ENCODE peak calls at places on chromosomes 2 and 18, in five cellular contexts. K is testis, G is coronary artery, P is fibroblast of lung, Z is chondrocyte. I is an unnamed sample.

GRCh38 chr2:84181927-84182326 is 277.2 kb downstream of the SUCLG1 start:
- DNase-seq in P (no peak), K (no peak), Z (no peak), G (no peak), I (no peak)

GRCh38 chr18:79548621-79548985 is 131.0 kb upstream of the CTDP1 start:
- DNase-seq in K (no peak), G (no peak), Z (peak), P (no peak), I (no peak)

GRCh38 chr2:144326845-144327244 is 193.1 kb downstream of the ZEB2 start:
- DNase-seq in K (no peak), G (no peak), P (no peak), Z (no peak), I (no peak)

GRCh38 chr2:64554117-64554516 is 30.0 kb downstream of the AFTPH start:
- DNase-seq in P (no peak), G (no peak), Z (no peak), K (no peak), I (no peak)

GRCh38 chr2:149037851-149038250 is 648 bp upstream of the LYPD6B start:
- DNase-seq in P (no peak), K (no peak), G (no peak), Z (no peak), I (peak)

GRCh38 chr2:246489-247145 is 17.2 kb downstream of the SH3YL1 start:
- DNase-seq in K (peak), G (no peak), P (peak), Z (no peak), I (peak)

GRCh38 chr18:24176727-24177416 is 38.0 kb downstream of the CABYR start:
- DNase-seq in P (peak), G (no peak), K (peak), Z (no peak), I (peak)

GRCh38 chr18:70442933-70443332 is 154.1 kb downstream of the SOCS6 start:
- DNase-seq in G (no peak), Z (no peak), P (peak), K (no peak), I (no peak)

GRCh38 chr2:100446696-100447095 is 23.6 kb upstream of the NMS start:
- DNase-seq in K (no peak), P (no peak), Z (no peak), G (no peak), I (no peak)

GRCh38 chr18:44098551-44099098 is 582.1 kb upstream of the SETBP1 start:
- DNase-seq in K (no peak), P (peak), G (no peak), Z (no peak), I (peak)

GRCh38 chr2:163548970-163549369 is 186.8 kb downstream of the FIGN start:
- DNase-seq in G (no peak), P (no peak), K (no peak), Z (no peak), I (no peak)

GRCh38 chr18:31576670-31577069 is 15.0 kb upstream of the TTR start:
- DNase-seq in G (no peak), P (no peak), Z (no peak), K (no peak), I (no peak)

GRCh38 chr18:32906506-32907214 is 133.8 kb upstream of the KLHL14 start:
- DNase-seq in G (no peak), K (no peak), P (peak), Z (no peak), I (peak)

GRCh38 chr2:77954931-77955330 is 432.8 kb upstream of the LRRTM4 start:
- DNase-seq in P (no peak), G (no peak), Z (no peak), K (peak), I (no peak)

GRCh38 chr2:9225806-9226205 is 19.2 kb downstream of the ASAP2 start:
- DNase-seq in G (no peak), K (no peak), P (no peak), Z (no peak), I (no peak)

GRCh38 chr2:75047189-75047812 is 88.9 kb downstream of the POLE4 start:
- DNase-seq in G (no peak), Z (no peak), P (peak), K (no peak), I (peak)

GRCh38 chr2:18444806-18445205 is 115.6 kb downstream of the RDH14 start:
- DNase-seq in G (no peak), P (no peak), Z (no peak), K (no peak), I (no peak)

GRCh38 chr2:18476484-18476883 is 84.0 kb downstream of the RDH14 start:
- DNase-seq in K (no peak), Z (no peak), G (no peak), P (no peak), I (no peak)

GRCh38 chr18:14767474-14767873 is 19.5 kb downstream of the ANKRD30B start:
- DNase-seq in G (no peak), K (no peak), P (no peak), Z (no peak), I (peak)

GRCh38 chr2:161122772-161123530 is 37.3 kb upstream of the TANK start:
- DNase-seq in Z (no peak), G (no peak), P (peak), K (peak), I (peak)

GRCh38 chr2:176096986-176097819 is 2.4 kb upstream of the HOXD12 start:
- DNase-seq in Z (peak), G (no peak), P (peak), K (peak), I (peak)

GRCh38 chr18:64202229-64202835 is 53.4 kb upstream of the LINC00305 start:
- DNase-seq in Z (no peak), K (no peak), P (no peak), G (no peak), I (no peak)

GRCh38 chr2:74764429-74765272 is 69.3 kb upstream of the HK2 start:
- DNase-seq in G (no peak), K (peak), Z (no peak), P (peak), I (no peak)

GRCh38 chr18:62881509-62882016 is 166.2 kb downstream of the PHLPP1 start:
- DNase-seq in P (peak), K (no peak), Z (no peak), G (no peak), I (peak)

GRCh38 chr2:236799391-236800048 is 229.9 kb downstream of the ACKR3 start:
- DNase-seq in K (no peak), G (no peak), P (no peak), Z (no peak), I (no peak)

GRCh38 chr2:197255550-197255949 is 55.0 kb downstream of the ANKRD44 start:
- DNase-seq in G (peak), P (peak), Z (no peak), K (peak), I (no peak)

GRCh38 chr2:98882368-98882767 is 53.7 kb downstream of the CRACDL start:
- DNase-seq in G (no peak), Z (no peak), P (no peak), K (no peak), I (no peak)

GRCh38 chr18:62341423-62341920 is 16.4 kb downstream of the TNFRSF11A start:
- DNase-seq in K (no peak), G (no peak), Z (no peak), P (no peak), I (peak)

GRCh38 chr18:10033038-10033437 is 119.2 kb downstream of the VAPA start:
- DNase-seq in Z (no peak), K (no peak), G (no peak), P (no peak), I (no peak)

GRCh38 chr2:80395251-80395650 is 90.7 kb upstream of the LRRTM1 start:
- DNase-seq in Z (no peak), K (no peak), P (no peak), G (no peak), I (no peak)

GRCh38 chr18:38427736-38428135 is 862.1 kb upstream of the CELF4 start:
- DNase-seq in P (no peak), G (no peak), Z (no peak), K (no peak), I (no peak)

GRCh38 chr2:120436460-120436739 is 90.5 kb downstream of the INHBB start:
- DNase-seq in Z (no peak), G (peak), P (no peak), K (no peak), I (no peak)

GRCh38 chr2:17915811-17916523 is 37.5 kb downstream of the KCNS3 start:
- DNase-seq in Z (no peak), K (no peak), P (no peak), G (no peak), I (no peak)

GRCh38 chr2:130798472-130799221 is 38.1 kb upstream of the ARHGEF4 start:
- DNase-seq in K (peak), P (peak), G (no peak), Z (peak), I (peak)

GRCh38 chr2:60555066-60555793 is 1.8 kb upstream of the BCL11A start:
- DNase-seq in G (no peak), P (peak), Z (no peak), K (peak), I (peak)
- TF ChIP-seq CTCF in G (no peak), P (peak), Z (peak), K (no peak), I (peak)

DNA sequence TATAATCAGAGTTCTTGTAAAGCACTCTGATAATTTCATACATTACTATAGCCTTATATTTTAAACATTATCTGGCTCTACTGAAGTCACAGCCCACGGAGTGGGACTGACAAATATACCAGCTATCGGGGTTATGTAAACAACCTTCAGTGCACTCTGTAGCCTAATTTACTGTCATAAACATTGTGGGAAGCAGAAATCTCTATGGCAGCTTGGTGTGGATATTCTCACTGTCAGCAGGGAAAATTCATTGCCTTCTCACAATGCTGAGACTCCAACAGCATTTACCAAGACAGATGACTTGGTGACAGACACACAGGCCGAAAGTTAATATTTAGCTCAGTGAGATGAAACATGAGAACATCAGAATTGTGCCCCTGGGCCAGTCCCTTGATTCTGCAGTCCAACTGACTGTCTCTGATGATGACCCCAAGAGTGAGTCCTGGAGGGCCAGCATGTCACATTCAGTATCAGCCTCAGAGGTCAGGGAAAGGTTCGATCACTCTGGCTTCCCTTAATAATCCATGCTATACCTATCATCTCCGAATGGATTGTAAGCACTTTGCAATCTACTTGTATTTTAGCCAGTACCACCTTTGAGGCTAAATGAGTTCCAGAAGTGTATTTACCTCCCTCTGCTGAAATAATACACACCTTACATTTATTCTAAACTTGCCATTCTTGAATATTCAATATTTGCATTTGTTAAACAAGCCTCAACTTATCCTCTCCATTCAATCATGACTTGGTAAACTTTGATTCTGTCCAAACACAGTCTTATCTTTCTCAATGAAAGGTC is 146.2 kb upstream of the OSR1 start:
- DNase-seq in Z (no peak), K (no peak), P (no peak), G (no peak), I (no peak)
- TF ChIP-seq CTCF in Z (no peak), K (no peak), P (no peak), G (no peak), I (no peak)

DNA sequence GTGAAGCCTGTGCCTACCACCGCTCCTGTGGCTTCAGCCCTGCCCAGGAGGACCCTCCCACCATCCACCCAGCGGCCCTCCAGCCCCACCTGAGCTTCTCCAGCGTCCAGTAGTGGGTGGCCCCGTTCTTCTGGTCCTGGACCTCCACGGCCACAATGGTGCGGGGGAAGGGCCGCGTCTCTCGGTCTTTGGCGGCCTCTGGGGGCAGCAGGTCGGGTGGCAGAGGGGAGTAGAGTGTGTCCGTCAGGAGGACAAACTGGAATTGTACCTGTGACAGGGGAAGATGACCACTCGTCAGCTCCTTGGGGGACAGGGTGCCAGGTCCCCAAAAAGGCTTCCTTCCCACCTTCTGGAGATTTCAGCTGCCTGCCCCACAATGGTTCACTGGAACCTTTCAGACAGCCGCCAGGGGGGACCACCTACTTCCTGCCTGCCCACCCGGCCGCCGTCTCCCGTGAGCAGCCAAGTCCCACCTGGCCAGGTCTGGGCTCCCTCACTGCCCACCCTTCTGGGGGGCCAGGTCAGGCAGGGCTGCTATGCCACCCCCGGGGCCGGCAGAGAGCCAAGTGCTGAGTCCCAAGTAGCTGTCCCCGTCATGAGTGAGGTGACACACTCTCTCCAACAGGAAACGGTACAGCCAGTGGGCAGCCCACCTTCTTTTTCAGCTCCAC is 59.3 kb downstream of the KIF1A start:
- DNase-seq in G (no peak), P (no peak), K (no peak), Z (no peak), I (no peak)
- TF ChIP-seq CTCF in G (no peak), P (no peak), K (no peak), Z (no peak), I (no peak)

DNA sequence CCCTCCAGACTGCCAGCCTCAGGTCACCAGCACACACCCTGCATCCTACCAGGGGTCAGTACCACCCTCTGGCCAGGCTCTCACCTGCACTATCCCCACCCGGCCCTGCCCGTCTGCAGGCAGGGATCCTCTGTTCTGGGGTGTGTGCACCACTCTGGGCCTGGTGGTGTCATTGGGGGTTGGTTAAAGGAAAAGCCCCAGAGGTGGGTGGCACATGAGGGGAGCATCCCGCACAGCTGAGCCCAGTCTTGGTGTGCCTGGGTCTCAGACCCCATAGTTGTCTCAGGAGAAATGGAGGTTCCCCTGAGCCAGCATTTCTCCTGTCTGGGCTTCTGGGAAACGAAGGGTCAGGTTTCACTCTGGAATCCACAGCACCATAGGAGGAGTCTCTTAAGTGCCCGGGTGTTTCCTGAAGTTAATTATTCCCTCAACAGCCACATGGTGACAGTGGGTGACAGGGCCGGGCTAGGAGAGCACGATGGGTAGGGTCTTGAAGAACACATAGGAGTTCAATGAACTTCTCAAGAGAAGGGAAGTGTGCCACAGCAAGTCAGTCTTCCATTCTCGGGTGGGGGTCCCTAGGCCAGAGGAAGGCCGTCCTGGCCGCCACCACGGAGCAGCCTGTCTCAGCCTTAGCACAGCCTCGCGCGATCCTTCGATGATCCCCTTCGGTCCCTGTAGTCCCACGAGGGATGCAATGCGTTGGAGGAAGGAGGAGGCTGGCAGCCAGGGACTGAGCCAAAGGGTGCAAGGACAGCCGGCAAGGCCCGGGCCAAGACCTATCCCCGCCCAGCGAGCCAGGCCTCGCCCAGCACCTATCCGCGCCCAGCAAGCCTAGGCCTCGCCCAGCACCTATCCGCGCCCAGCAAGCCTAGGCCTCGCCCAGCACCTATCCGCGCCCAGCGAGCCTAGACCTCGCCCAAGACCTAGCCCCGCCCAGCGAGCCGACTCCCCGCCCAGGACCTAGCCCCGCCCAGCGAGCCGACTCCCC is 1.1 kb upstream of the FARP2 start:
- DNase-seq in K (peak), P (peak), G (peak), Z (no peak), I (peak)
- TF ChIP-seq CTCF in K (no peak), P (no peak), G (no peak), Z (peak), I (no peak)

GRCh38 chr2:47539228-47539627 is 136.3 kb downstream of the MSH2 start:
- DNase-seq in Z (no peak), G (no peak), K (no peak), P (no peak), I (no peak)
- TF ChIP-seq CTCF in Z (peak), G (no peak), K (no peak), P (peak), I (no peak)

DNA sequence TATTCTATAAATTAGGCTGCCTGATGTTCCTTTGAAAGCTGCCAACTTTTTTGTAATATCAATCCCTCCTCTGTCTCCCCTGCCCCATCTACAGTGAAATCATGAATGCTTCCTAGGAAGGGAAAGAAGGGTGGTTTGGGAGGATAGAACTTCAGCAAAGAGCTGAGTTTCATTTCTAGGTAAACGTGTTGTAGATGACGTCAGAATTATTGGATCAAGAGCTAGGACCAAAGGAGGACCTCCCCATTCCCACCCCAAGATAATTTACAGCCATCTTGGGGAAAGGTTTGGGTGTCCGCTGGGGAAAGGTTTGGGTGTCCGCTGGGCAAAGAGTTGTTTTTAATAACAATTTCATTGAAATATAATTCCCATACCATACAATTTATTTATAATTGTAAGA is 11.2 kb upstream of the ANKRD53 start:
- DNase-seq in K (no peak), G (no peak), P (no peak), Z (no peak), I (no peak)
- TF ChIP-seq CTCF in K (no peak), G (no peak), P (no peak), Z (no peak), I (no peak)

DNA sequence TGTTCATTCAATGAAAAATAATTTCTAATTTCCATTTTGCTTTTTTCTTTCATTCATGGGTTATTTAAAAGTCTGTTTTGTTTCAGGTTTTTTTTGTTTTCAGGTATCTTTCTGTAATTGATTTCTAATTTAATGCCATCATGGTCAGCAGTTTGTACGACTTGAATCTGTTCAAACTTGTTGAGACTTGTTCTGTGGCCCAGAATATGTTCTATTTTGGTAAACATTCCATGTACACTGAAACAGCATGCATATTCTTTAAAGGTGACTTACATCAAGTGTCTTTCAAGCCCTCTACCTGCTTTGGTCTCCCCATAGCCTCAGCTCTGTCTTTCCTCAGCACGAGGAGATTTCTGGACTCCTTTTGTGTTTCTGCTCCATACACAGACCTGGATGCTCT is 49.1 kb downstream of the CYP1B1 start:
- DNase-seq in Z (no peak), G (no peak), K (no peak), P (no peak), I (peak)
- TF ChIP-seq CTCF in Z (no peak), G (no peak), K (no peak), P (no peak), I (no peak)

DNA sequence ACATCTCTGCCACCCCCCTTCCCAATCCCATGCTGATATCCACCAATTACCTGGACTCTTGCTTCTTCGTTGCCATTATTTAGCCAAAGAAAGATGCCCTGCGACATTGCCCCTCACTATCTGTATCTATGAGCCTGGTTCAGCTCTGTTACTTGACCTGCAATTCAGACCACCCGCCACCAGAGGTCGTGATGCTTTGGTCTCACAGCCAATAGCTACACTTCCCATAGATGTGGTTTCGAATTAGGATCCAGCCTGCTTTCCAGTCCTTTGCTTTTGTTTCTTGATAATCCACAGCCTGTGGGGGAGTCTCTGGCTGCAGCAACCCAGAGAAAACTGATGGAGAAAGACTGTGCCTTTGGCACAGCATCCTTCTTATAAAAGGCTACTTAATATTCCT is 239.4 kb downstream of the KLHL29 start:
- DNase-seq in K (peak), G (no peak), P (no peak), Z (no peak), I (peak)
- TF ChIP-seq CTCF in K (no peak), G (no peak), P (peak), Z (peak), I (peak)